ENCODE peak calls at places on chromosomes 6 and 20, in five cellular contexts. I is heart left ventricle, J is lower lobe of right lung, L is HFF-Myc, A is endothelial cell of umbilical vein. N is an unnamed sample.
A peak's percentile ranks its signal among the peaks of the same experiment; 100 is the strongest.

GRCh38 chr6:30013296-30013922 is 47.7 kb upstream of the POLR1H start:
- DNase-seq in L (no peak), J (no peak), I (peak; percentile 81), A (peak; percentile 26), N (no peak)

GRCh38 chr6:84645000-84645399 is 119.4 kb downstream of the TBX18 start:
- DNase-seq in J (no peak), A (peak; percentile 87), I (no peak), L (no peak), N (no peak)

GRCh38 chr6:75493400-75494064 is at the start of gene FILIP1:
- DNase-seq in I (peak; percentile 62), A (no peak), L (no peak), J (peak; percentile 44), N (no peak)

GRCh38 chr6:32110632-32111031 is 1.5 kb upstream of the TNXB start:
- DNase-seq in I (no peak), J (no peak), L (no peak), A (no peak), N (no peak)

GRCh38 chr6:111207141-111207858 is 120.0 kb downstream of the SLC16A10 start:
- DNase-seq in L (no peak), I (no peak), J (no peak), A (no peak), N (no peak)

GRCh38 chr6:28336284-28337024 is 506 bp upstream of the ZSCAN31 start:
- DNase-seq in L (peak; percentile 60), A (no peak), I (no peak), J (no peak), N (no peak)

GRCh38 chr6:624979-625378 is 31.9 kb downstream of the HUS1B start:
- DNase-seq in J (no peak), L (peak; percentile 7), I (no peak), A (peak; percentile 7), N (no peak)

GRCh38 chr6:42963855-42964605 is 3.5 kb downstream of the GNMT start:
- DNase-seq in L (no peak), I (no peak), A (peak; percentile 50), J (no peak), N (no peak)

GRCh38 chr6:105135056-105135455 is 44.8 kb downstream of the POPDC3 start:
- DNase-seq in J (no peak), A (peak; percentile 14), L (no peak), I (no peak), N (no peak)

GRCh38 chr6:251920-252319 is 40.4 kb upstream of the DUSP22 start:
- DNase-seq in L (no peak), I (no peak), J (no peak), A (no peak), N (no peak)

GRCh38 chr20:2751868-2752630 is 48.4 kb downstream of the CPXM1 start:
- DNase-seq in A (no peak), I (no peak), J (peak; percentile 55), L (no peak), N (no peak)
- H3K4me3 ChIP-seq in A (no peak overlapping the region), I (peak overlapping the region; percentile 51), J (peak overlapping the region; percentile 59), L (peak overlapping the region; percentile 29), N (peak overlapping the region; percentile 56)

GRCh38 chr20:45404438-45404837 is 3.7 kb upstream of the DBNDD2 start:
- DNase-seq in I (no peak), A (no peak), J (no peak), L (no peak), N (no peak)
- H3K4me3 ChIP-seq in I (no peak overlapping the region), A (no peak overlapping the region), J (no peak overlapping the region), L (no peak overlapping the region), N (no peak overlapping the region)

GRCh38 chr20:17569616-17570346 is at the start of gene DSTN:
- DNase-seq in I (peak; percentile 96), L (peak; percentile 69), A (peak; percentile 95), J (peak; percentile 95), N (peak; percentile 98)

GRCh38 chr20:17570347-17571152 is 675 bp downstream of the DSTN start:
- DNase-seq in A (peak; percentile 69), I (peak; percentile 79), L (no peak), J (peak; percentile 62), N (peak; percentile 81)

GRCh38 chr20:17573493-17573892 is 3.6 kb downstream of the DSTN start:
- DNase-seq in A (no peak), J (no peak), L (no peak), I (no peak), N (no peak)

GRCh38 chr20:17571153-17571527 is 1.3 kb downstream of the DSTN start:
- DNase-seq in J (no peak), I (no peak), A (peak; percentile 48), L (no peak), N (no peak)

GRCh38 chr20:17571967-17572638 is 2.2 kb downstream of the DSTN start:
- DNase-seq in J (no peak), L (no peak), A (no peak), I (no peak), N (no peak)
- H3K4me3 ChIP-seq in J (peak overlapping the region; percentile 97), L (peak overlapping the region; percentile 90), A (no peak overlapping the region), I (peak overlapping the region; percentile 96), N (peak overlapping the region; percentile 98)

DNA sequence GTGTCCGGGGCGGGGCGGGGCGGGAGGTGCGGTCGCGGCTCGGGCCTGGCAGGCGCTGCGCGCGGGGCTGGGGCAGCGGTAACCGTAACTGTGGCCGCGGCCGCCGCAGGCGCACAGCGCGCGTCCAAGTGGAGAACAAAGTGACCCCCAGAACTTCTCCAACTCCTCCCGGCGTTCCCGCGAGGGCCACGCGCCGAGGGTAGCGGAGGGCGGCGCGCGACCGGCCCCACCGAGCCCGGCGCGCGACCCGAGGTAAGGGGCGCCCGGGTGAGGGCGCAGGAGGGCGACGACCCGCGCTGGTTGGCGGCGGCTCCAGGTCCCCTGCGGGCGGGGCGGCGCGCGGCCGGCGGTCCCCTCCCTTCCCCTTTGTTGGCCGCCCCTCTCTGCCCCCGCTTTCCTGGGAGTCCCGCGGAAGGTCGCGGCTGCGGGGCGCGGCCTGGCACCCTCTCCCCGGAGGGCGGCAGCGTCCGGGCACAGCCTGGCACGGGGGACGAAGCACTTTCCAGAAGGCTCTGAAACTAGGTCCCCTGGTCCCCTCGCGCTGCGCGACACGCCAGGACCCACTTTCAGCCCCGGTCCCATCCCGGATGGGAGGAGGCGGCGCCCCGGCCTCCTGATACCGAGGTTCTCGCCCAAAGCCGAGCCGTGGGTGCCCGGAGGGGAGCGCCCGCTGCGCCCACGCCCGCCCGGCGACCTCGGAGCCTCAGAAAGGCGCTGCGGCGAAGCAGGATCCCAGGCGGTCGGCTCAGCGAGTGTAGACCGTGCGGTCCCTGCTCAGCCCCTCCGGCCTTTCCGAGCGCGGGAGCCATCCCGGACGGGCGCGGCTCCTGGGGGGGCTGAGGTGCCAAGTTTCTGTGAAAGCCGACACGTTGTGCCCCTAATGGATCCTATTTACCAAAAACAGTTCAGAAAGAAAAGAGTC is at the start of gene TIAM2:
- DNase-seq in J (no peak), A (no peak), L (no peak), I (no peak), N (no peak)
- H3K4me3 ChIP-seq in J (peak within 1 kb of the TSS; percentile 50), A (peak within 1 kb of the TSS; percentile 86), L (peak within 1 kb of the TSS; percentile 77), I (peak within 1 kb of the TSS; percentile 68), N (peak within 1 kb of the TSS; percentile 72)

GRCh38 chr20:62989201-62989601 is 17.6 kb downstream of the BHLHE23 start:
- DNase-seq in A (no peak), I (no peak), L (no peak), J (no peak), N (no peak)
- H3K4me3 ChIP-seq in A (no peak overlapping the region), I (no peak overlapping the region), L (no peak overlapping the region), J (peak overlapping the region; percentile 2), N (peak overlapping the region; percentile 29)

GRCh38 chr20:62952373-62953166 is at the start of gene SLC17A9:
- DNase-seq in I (peak; percentile 88), J (peak; percentile 92), L (peak; percentile 25), A (peak; percentile 68), N (peak; percentile 91)

GRCh38 chr20:62955519-62956386 is 3.2 kb downstream of the SLC17A9 start:
- DNase-seq in A (no peak), J (peak; percentile 39), L (no peak), I (no peak), N (no peak)

GRCh38 chr20:62953167-62953838 is 794 bp downstream of the SLC17A9 start:
- DNase-seq in J (peak; percentile 45), A (peak; percentile 8), L (no peak), I (no peak), N (no peak)

GRCh38 chr20:62951896-62952372 is 575 bp upstream of the SLC17A9 start:
- DNase-seq in A (no peak), I (no peak), L (no peak), J (peak; percentile 39), N (no peak)

DNA sequence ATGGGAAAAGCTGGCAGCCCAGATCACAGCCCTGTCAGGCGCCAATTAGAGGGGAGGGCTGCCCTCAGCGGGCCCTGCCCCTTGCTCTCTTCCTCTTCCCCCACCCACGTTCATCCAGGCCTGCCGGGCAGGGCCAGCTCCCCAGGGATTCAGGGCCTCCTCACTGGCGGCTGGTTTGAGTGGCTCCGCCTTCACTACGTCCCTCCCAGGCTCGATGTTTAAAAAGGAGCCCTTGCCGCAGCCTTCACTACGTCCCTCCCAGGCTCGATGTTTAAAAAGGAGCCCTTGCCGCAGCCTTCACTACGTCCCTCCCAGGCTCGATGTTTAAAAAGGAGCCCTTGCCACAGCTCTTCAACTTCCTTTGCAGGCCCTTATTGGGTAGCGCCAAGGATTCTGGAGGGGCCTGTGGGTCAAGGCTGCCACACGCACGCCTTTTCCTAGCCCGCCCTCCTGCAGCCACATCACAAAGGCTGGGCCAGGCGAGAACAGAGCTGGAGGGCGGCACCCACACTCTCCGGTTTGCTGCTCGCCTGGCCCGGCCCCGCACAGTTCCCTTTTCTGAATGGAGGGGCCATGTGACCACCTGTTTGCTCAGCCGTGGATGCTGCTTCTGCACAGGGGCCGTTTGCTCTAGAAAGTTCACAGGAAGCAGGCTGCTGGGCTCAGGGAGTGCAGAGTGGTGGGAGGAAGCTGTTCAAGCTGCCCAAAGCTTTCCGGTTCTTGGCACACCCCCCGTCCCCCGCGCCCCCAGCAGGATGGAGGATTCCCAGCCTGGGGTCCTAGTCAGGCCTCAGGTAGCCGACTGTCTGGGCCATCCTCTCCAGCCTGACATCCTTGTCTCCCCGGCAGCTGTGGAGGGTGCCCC is 1.6 kb downstream of the SLC17A9 start:
- DNase-seq in A (peak; percentile 69), J (peak; percentile 88), I (peak; percentile 85), L (peak; percentile 19), N (no peak)
- H3K4me3 ChIP-seq in A (peak overlapping the region; percentile 48), J (peak overlapping the region; percentile 53), I (peak overlapping the region; percentile 31), L (peak overlapping the region; percentile 73), N (peak overlapping the region; percentile 42)